ENCODE peak calls at places on chromosomes 1 and 21, in five cellular contexts. C, A, R, J and N are unnamed samples.

GRCh38 chr1:241460098-241460873 is 59.3 kb downstream of the FH start:
- DNase-seq in A (no peak), R (no peak), C (no peak), J (no peak), N (no peak)

GRCh38 chr1:231850786-231851185 is 224.2 kb downstream of the DISC1 start:
- DNase-seq in J (no peak), A (no peak), C (no peak), R (no peak), N (peak; percentile 58)

GRCh38 chr1:59071289-59071688 is 225.6 kb upstream of the FGGY start:
- DNase-seq in C (no peak), A (no peak), R (no peak), J (no peak), N (no peak)

GRCh38 chr21:33070921-33071877 is 1.3 kb downstream of the OLIG1 start:
- DNase-seq in C (no peak), A (no peak), J (no peak), R (no peak), N (no peak)

GRCh38 chr1:21270086-21270689 is 20.1 kb downstream of the ECE1 start:
- DNase-seq in A (peak; percentile 83), J (peak; percentile 52), R (peak; percentile 78), C (peak; percentile 92), N (peak; percentile 79)

GRCh38 chr1:174451408-174451807 is 3.6 kb downstream of the GPR52 start:
- DNase-seq in R (no peak), J (no peak), A (no peak), C (no peak), N (no peak)

GRCh38 chr1:241749041-241749798 is 97.1 kb downstream of the WDR64 start:
- DNase-seq in C (no peak), R (no peak), J (no peak), A (no peak), N (no peak)

GRCh38 chr1:69700770-69701169 is 133.0 kb downstream of the LRRC7 start:
- DNase-seq in R (no peak), A (no peak), J (peak; percentile 1), C (no peak), N (no peak)

GRCh38 chr1:168774241-168774640 is 45.2 kb upstream of the DPT start:
- DNase-seq in C (no peak), J (no peak), R (no peak), A (no peak), N (peak; percentile 61)

GRCh38 chr1:91645031-91645430 is 144.4 kb downstream of the CDC7 start:
- DNase-seq in C (no peak), A (no peak), J (peak; percentile 8), R (no peak), N (no peak)

GRCh38 chr1:37034301-37035013 is at the start of gene GRIK3:
- DNase-seq in J (no peak), R (no peak), A (no peak), C (peak; percentile 20), N (no peak)

GRCh38 chr1:25569599-25570458 is 26.4 kb downstream of the LDLRAP1 start:
- DNase-seq in A (no peak), C (peak; percentile 51), J (no peak), R (no peak), N (no peak)

GRCh38 chr21:39332175-39332574 is 16.7 kb downstream of the HMGN1 start:
- DNase-seq in J (no peak), R (no peak), A (no peak), C (no peak), N (no peak)

GRCh38 chr1:178126790-178127189 is 32.9 kb downstream of the RASAL2 start:
- DNase-seq in R (no peak), C (no peak), J (peak; percentile 95), A (no peak), N (no peak)
- H3K4me1 ChIP-seq in R (no peaks in the 10 kb centered on the region), C (no peaks in the 10 kb centered on the region), J (peaks cover 4% of the 10 kb centered on the region), A (no peaks in the 10 kb centered on the region), N (peaks cover 6% of the 10 kb centered on the region)

DNA sequence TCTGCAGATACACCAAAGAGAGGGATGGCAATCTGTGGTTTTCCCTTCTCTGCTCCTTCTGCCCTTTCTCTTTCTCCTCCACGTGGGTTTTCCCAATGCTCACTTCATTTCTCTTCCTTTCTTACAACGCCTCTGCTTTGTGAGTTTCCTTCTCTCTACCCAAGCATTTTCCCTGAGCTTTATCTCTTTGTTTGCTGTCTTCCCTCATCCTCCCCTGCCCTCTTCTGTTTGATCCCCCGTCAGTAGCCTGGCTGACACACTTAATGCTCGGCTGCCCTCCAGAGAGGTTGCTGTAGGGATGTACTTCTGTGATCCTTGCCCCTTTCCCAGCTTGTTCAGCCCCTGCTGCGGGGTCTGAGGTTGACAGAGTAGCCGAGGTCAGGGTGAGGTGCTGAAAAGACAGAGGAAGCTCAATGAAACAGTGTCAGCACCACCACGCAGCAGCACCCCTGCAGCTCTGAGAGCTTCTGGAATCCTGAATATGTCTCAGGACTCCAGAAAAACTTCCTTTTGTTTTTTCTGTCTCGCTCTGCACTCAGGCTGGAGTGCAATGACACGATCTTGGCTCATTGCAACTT is 6.1 kb downstream of the EDARADD start:
- DNase-seq in A (no peak), R (no peak), J (no peak), C (no peak), N (no peak)
- H3K27ac ChIP-seq in A (no peak overlapping the region), R (no peak overlapping the region), J (no peak overlapping the region), C (no peak overlapping the region), N (no peak overlapping the region)

GRCh38 chr1:117618450-117619122 is 12.7 kb downstream of the TENT5C start:
- DNase-seq in A (no peak), R (no peak), J (no peak), C (no peak), N (no peak)

GRCh38 chr1:117613969-117614865 is 8.4 kb downstream of the TENT5C start:
- DNase-seq in C (peak; percentile 71), R (no peak), J (no peak), A (no peak), N (peak; percentile 7)

GRCh38 chr1:117616356-117616755 is 10.5 kb downstream of the TENT5C start:
- DNase-seq in J (no peak), A (no peak), C (no peak), R (peak; percentile 70), N (no peak)

GRCh38 chr1:117615474-117615873 is 9.6 kb downstream of the TENT5C start:
- DNase-seq in R (no peak), A (no peak), C (no peak), J (no peak), N (no peak)

DNA sequence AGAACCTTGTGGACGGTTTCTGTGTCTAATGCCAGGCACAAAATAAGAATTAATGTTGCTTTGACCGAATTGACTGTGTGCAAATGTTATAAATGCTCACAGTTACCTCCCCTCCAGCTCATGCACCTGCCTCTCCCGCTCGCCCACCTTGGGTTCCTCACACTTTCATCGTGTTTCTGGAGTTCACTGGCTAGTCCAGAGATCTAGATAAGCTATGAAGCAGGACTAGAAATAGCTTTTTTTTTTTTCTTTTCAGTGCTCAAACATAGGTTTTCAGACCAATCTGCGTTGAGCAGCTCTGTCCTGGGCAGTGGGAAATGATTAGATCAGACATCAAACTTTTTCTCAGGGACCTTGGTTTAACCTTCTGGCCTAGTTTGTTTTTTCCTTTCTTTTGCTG is 11.1 kb downstream of the TENT5C start:
- DNase-seq in C (no peak), A (no peak), J (no peak), R (no peak), N (no peak)
- H3K4me1 ChIP-seq in C (peaks cover 23% of the 10 kb centered on the region), A (peaks cover 4% of the 10 kb centered on the region), J (peaks cover 25% of the 10 kb centered on the region), R (peaks cover 52% of the 10 kb centered on the region), N (peaks cover 26% of the 10 kb centered on the region)

GRCh38 chr1:228352677-228353481 is 53.8 kb downstream of the TRIM11 start:
- DNase-seq in J (no peak), R (no peak), C (no peak), A (peak; percentile 44), N (no peak)
- H3K27ac ChIP-seq in J (no peak overlapping the region), R (no peak overlapping the region), C (no peak overlapping the region), A (no peak overlapping the region), N (no peak overlapping the region)

DNA sequence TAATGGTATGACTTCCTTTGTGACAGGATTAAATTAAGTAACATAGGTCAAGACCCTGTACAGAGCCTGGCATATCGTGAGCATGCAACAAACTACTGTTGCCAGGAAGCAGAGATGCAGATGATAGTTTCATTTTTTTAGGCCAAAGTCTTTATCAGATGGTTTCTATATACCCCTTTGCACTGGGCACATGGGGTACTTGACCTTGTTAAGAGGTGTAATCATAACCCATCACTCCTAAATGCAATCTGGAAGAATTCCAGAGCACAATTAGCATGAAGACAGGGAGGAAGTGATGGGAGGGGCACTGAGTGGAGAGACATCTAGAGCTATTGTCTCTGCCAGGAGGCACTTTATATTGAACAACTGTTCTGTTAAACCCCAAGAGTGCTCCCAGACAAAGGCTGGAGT is 22.1 kb downstream of the ZBTB17 start:
- DNase-seq in J (no peak), R (no peak), C (no peak), A (no peak), N (no peak)
- H3K4me1 ChIP-seq in J (peaks cover 55% of the 10 kb centered on the region), R (peaks cover 52% of the 10 kb centered on the region), C (peaks cover 62% of the 10 kb centered on the region), A (no peaks in the 10 kb centered on the region), N (peaks cover 48% of the 10 kb centered on the region)

DNA sequence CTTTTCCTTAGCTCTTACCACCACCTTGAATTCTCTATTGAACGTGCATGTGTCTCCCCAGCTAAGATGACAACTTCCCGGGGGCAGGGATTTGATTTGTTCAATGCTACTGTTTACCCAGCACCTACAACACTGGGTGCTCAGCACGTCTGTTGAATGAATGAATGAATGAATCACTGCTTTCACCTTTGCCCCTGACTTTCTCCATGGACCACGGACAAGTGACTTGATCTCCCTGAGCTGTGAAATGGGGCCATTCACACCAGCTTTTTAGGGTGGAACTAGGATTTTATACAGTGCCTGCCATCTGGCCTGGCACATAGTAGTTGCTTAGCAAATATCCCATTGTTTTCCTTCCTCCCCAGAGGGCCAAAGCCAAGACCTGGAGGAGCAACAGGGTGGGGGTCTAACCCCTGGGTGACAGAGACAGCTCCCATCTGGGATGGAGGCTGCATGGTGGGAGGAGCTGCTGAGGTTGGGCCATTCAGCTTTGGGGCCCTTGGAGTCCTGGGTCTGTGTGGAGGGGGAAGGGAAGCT is 15.7 kb downstream of the TNFRSF1B start:
- DNase-seq in R (no peak), A (no peak), J (no peak), C (peak; percentile 39), N (no peak)
- H3K27ac ChIP-seq in R (no peak overlapping the region), A (no peak overlapping the region), J (no peak overlapping the region), C (no peak overlapping the region), N (peak overlapping the region; percentile 16)

DNA sequence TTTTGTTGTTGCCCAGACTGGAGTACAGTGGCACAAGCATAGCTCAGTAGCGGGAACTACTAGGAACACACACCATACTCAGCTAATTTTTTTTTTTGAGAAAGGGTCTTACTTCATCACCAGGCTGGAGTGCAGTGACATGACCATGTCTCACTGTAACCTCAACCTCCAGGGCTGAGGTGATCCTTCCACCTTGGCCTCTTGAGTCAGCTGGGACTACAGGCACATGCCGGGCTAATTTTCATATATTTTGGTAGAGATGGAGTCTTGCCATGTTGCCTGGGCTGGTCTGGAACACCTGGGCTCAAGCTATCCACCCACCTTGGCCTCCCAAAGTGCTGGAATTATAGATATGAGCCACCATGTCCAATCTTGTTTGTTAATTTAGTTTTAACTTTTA is 5.4 kb upstream of the TXNIP start:
- DNase-seq in A (no peak), R (no peak), J (no peak), C (no peak), N (no peak)
- H3K4me1 ChIP-seq in A (no peaks in the 10 kb centered on the region), R (peaks cover 45% of the 10 kb centered on the region), J (peaks cover 4% of the 10 kb centered on the region), C (peaks cover 20% of the 10 kb centered on the region), N (peaks cover 32% of the 10 kb centered on the region)

GRCh38 chr1:44985747-44986359 is 542 bp downstream of the EIF2B3 start:
- DNase-seq in C (peak; percentile 38), R (no peak), J (peak; percentile 8), A (no peak), N (no peak)
- H3K27ac ChIP-seq in C (peak overlapping the region; percentile 70), R (peak overlapping the region; percentile 75), J (peak overlapping the region; percentile 85), A (no peak overlapping the region), N (peak overlapping the region; percentile 84)